ENCODE peak calls at places on chromosomes 6 and 20, in ten cellular contexts. E, F, S, J, M, A, I, P, O and C are unnamed samples. For H3K27me3, the result is how much of the 10 kb centered on the place peaks cover.

GRCh38 chr20:2663887-2664719 is at the start of gene IDH3B:
- DNase-seq in E (peak), P (peak), I (peak), A (peak), F (peak), J (peak), S (peak), O (peak), M (peak), C (peak)

GRCh38 chr6:113649916-113650609 is 207.1 kb upstream of the MARCKS start:
- DNase-seq in A (no peak), J (no peak), O (no peak), I (no peak), M (no peak), E (no peak), F (no peak), P (no peak), S (no peak), C (no peak)

GRCh38 chr6:73610444-73611275 is 43.1 kb downstream of the SLC17A5 start:
- DNase-seq in A (peak), P (peak), J (no peak), F (no peak), S (no peak), E (peak), O (peak), M (no peak), I (no peak), C (no peak)

GRCh38 chr6:137661601-137662000 is 167.4 kb upstream of the OLIG3 start:
- DNase-seq in A (peak), E (peak), F (no peak), M (no peak), I (no peak), J (peak), S (no peak), O (no peak), P (no peak), C (no peak)

GRCh38 chr6:89310929-89311328 is 4.2 kb downstream of the GABRR2 start:
- DNase-seq in F (no peak), A (no peak), S (no peak), E (no peak), M (no peak), J (no peak), O (no peak), I (no peak), P (peak), C (no peak)

GRCh38 chr6:157281570-157281969 is 41.7 kb downstream of the TMEM242 start:
- DNase-seq in O (no peak), E (peak), P (no peak), F (no peak), M (no peak), J (no peak), S (no peak), I (peak), A (no peak), C (no peak)

GRCh38 chr6:131413191-131413830 is 159.7 kb upstream of the ARG1 start:
- DNase-seq in A (no peak), M (no peak), J (no peak), F (no peak), O (no peak), I (no peak), S (no peak), E (no peak), P (no peak), C (no peak)

GRCh38 chr20:17571153-17571527 is 1.3 kb downstream of the DSTN start:
- DNase-seq in F (no peak), A (peak), S (no peak), J (no peak), E (no peak), O (no peak), P (no peak), I (no peak), M (no peak), C (no peak)

GRCh38 chr6:157593596-157593995 is 212.6 kb downstream of the ZDHHC14 start:
- DNase-seq in I (no peak), S (no peak), A (no peak), J (no peak), O (no peak), M (no peak), P (no peak), F (no peak), E (no peak), C (no peak)

GRCh38 chr20:5691918-5692618 is 58.1 kb upstream of the SHLD1 start:
- DNase-seq in F (no peak), A (no peak), I (no peak), E (no peak), S (no peak), P (no peak), J (no peak), O (no peak), M (no peak), C (no peak)

GRCh38 chr6:41676406-41676805 is 38.1 kb downstream of the MDFI start:
- DNase-seq in O (no peak), E (no peak), F (no peak), J (no peak), S (no peak), P (no peak), M (no peak), A (no peak), I (no peak), C (no peak)

GRCh38 chr6:43120938-43121913 is 45.1 kb downstream of the PTK7 start:
- DNase-seq in A (no peak), P (peak), E (no peak), O (peak), M (no peak), F (peak), J (peak), S (no peak), I (no peak), C (peak)

GRCh38 chr6:5422321-5422915 is 161.1 kb downstream of the FARS2 start:
- DNase-seq in P (peak), E (peak), I (peak), A (peak), F (no peak), M (no peak), J (no peak), O (peak), S (no peak), C (no peak)

GRCh38 chr6:75292522-75292921 is 7.9 kb upstream of the TMEM30A start:
- DNase-seq in E (no peak), F (no peak), A (no peak), J (no peak), S (no peak), M (no peak), I (no peak), O (no peak), P (no peak), C (no peak)

GRCh38 chr6:12386816-12387215 is 96.7 kb downstream of the EDN1 start:
- DNase-seq in E (no peak), J (no peak), A (no peak), F (no peak), O (no peak), P (no peak), S (no peak), I (no peak), M (no peak), C (no peak)

GRCh38 chr6:33276864-33277662 is at the start of gene B3GALT4:
- DNase-seq in P (peak), A (peak), J (peak), M (peak), E (peak), S (peak), F (peak), O (no peak), I (peak), C (peak)
- TF ChIP-seq CTCF in P (peak), A (peak), J (peak), M (peak), E (peak), S (peak), F (peak), O (peak), I (peak), C (peak)

GRCh38 chr20:6705106-6705766 is 62.2 kb upstream of the BMP2 start:
- DNase-seq in S (no peak), O (no peak), F (no peak), E (no peak), M (no peak), P (no peak), I (no peak), J (no peak), A (no peak), C (no peak)
- H3K27me3 ChIP-seq in S (under half), O (under half), F (under half), E (under half), M (under half), P (under half), I (under half), J (under half), A (under half), C (under half)

GRCh38 chr6:160344281-160344680 is 3.9 kb upstream of the SLC22A3 start:
- DNase-seq in F (peak), P (no peak), M (no peak), A (no peak), O (no peak), I (no peak), S (no peak), J (no peak), E (no peak), C (no peak)

GRCh38 chr6:160349837-160350236 is 1.7 kb downstream of the SLC22A3 start:
- DNase-seq in J (no peak), S (no peak), O (no peak), M (no peak), E (no peak), F (no peak), P (no peak), A (no peak), I (no peak), C (no peak)

GRCh38 chr6:160348209-160348551 is at the start of gene SLC22A3:
- DNase-seq in A (no peak), S (no peak), E (peak), F (no peak), J (peak), P (peak), O (no peak), I (peak), M (peak), C (no peak)

GRCh38 chr6:160347259-160348208 is 644 bp upstream of the SLC22A3 start:
- DNase-seq in S (no peak), J (no peak), O (no peak), M (peak), P (no peak), A (no peak), I (no peak), E (peak), F (no peak), C (no peak)

DNA sequence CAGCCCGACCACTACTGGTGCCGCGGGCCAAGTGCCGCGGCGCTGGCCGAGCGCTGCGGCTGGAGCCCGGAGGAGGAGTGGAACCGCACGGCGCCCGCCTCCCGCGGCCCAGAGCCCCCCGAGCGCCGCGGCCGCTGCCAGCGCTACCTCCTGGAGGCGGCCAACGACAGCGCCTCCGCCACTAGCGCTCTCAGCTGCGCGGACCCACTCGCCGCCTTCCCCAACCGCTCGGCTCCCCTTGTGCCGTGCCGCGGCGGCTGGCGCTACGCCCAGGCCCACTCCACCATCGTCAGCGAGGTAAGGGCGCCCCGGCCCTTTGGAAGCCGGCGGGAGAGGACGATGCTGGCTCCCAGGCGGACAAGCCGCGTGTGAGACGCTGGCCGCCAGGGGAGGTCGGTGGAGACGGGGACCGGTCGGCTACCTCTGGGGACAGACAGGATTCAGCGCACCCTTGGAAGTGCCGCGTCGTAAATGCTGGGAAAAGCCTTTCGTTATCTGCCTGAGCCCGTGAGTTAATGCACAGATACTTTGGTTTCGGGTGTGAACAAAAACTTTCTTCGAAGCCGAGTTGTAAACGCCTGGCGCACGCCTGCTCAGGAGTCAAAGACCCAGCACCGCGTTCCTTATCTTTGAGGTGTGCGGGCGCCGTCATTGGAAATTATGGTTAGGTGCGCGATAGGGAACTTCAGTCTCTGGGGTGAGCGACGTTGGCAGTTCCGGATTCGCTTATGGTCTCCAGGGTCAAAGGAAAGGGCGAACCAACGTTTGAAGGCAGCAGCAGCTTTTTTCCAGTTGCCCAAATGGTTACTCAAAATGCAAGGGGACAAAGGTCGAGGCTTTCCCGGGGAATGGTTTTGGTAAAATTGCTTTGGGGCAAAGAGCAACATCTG is 619 bp downstream of the SLC22A3 start:
- DNase-seq in P (peak), E (peak), F (peak), J (peak), A (no peak), M (peak), I (peak), O (no peak), S (no peak), C (no peak)
- TF ChIP-seq CTCF in P (no peak), E (no peak), F (peak), J (peak), A (no peak), M (no peak), I (peak), O (no peak), S (no peak), C (no peak)

DNA sequence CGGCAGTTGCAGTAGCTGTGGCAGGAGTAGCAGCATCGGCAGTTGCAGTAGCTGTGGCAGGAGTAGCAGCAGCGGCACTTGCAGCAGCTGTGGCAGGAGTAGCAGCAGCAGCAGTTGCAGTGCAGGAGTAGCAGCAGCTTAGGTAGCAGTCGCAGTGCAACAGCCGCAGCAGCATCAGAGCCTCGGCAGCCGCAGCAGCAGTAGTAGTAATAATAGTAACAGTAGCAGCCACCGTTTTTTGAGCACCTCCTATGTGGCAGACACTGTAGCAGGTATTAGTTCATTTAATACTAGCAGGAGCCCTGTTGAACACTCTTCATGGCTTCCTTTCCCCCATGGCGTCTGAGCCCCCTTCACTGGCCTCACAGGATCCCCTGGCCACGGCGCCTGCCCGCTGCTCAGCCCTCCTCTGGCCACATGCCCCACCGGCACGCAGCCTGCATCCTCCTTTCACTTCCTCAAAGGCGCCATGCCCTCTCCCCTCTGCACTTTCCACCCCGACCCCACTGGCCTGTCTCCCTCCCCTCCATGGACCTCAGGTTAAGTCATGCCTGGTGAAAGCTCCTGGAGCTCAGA is 19.1 kb upstream of the IRF4 start:
- DNase-seq in I (no peak), P (peak), O (no peak), E (no peak), J (no peak), S (no peak), M (no peak), F (no peak), A (no peak), C (no peak)
- H3K27me3 ChIP-seq in I (under half), P (under half), O (under half), E (under half), J (under half), S (under half), M (under half), F (under half), A (under half), C (under half)

GRCh38 chr6:50654155-50654554 is 59.2 kb upstream of the TFAP2D start:
- DNase-seq in S (no peak), J (no peak), M (no peak), E (no peak), F (no peak), A (no peak), I (no peak), P (no peak), O (no peak), C (no peak)

GRCh38 chr6:50653253-50653652 is 60.1 kb upstream of the TFAP2D start:
- DNase-seq in I (no peak), S (no peak), E (peak), J (no peak), F (no peak), M (no peak), P (no peak), A (no peak), O (no peak), C (no peak)

GRCh38 chr6:50658561-50658960 is 54.8 kb upstream of the TFAP2D start:
- DNase-seq in E (no peak), M (no peak), I (no peak), J (no peak), F (no peak), S (no peak), O (no peak), P (no peak), A (no peak), C (no peak)

GRCh38 chr6:50657513-50657912 is 55.8 kb upstream of the TFAP2D start:
- DNase-seq in S (no peak), P (no peak), I (no peak), E (no peak), A (no peak), F (no peak), M (no peak), O (no peak), J (no peak), C (no peak)

DNA sequence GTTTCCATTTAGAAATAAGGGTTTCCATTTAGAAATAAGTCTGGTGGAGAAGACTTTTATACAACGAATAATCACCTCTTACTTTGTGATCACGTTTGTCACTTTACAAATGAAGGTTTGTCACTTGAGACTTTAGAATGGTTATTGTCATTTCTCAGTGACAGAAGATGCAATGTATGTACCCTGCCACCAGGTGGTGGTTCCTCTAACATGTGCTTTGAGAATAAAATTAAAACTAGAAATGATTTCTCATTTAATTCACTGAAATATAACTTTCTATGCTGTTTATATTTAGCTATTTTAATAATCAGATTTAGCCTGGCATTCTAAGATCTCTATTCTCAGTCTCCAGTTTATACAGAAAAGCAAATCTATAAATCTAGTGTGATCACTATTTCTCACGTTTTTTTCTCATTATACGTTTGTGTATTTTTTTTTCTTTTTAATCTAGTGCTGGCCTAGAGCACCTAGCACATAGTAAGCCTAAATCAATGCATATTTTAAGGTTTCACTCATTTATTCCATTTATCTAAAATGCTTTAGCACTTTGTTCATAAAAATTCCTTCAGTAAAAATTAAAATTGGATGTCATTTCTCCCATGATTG is 57.4 kb upstream of the TFAP2D start:
- DNase-seq in S (no peak), J (no peak), A (peak), M (no peak), I (no peak), O (no peak), P (peak), F (no peak), E (peak), C (no peak)
- TF ChIP-seq CTCF in S (peak), J (no peak), A (peak), M (peak), I (peak), O (no peak), P (peak), F (peak), E (peak), C (peak)